ENCODE peak calls at places on chromosomes 12 and 14, in four cellular contexts. One of them, this sample, is unnamed.

GRCh38 chr14:44803239-44803905 is 158.4 kb downstream of the KLHL28 start:
- DNase-seq in IMR-90: peak
- DNase-seq in neuronal stem cell: peak
- DNase-seq in H1: no peak
- DNase-seq in this sample: peak

GRCh38 chr14:100692859-100693558 is 33.7 kb upstream of the DLK1 start:
- DNase-seq in IMR-90: peak
- DNase-seq in H1: no peak
- DNase-seq in neuronal stem cell: no peak
- DNase-seq in this sample: peak

GRCh38 chr14:69822456-69822855 is 25.4 kb upstream of the SLC10A1 start:
- DNase-seq in neuronal stem cell: no peak
- DNase-seq in H1: no peak
- DNase-seq in IMR-90: no peak
- DNase-seq in this sample: no peak

GRCh38 chr12:120598674-120599463 is 17.7 kb upstream of the POP5 start:
- DNase-seq in IMR-90: peak
- DNase-seq in neuronal stem cell: no peak
- DNase-seq in H1: no peak
- DNase-seq in this sample: peak

GRCh38 chr12:10557329-10557728 is 51.6 kb downstream of the EIF2S3B start:
- DNase-seq in neuronal stem cell: no peak
- DNase-seq in H1: no peak
- DNase-seq in IMR-90: no peak
- DNase-seq in this sample: no peak

GRCh38 chr14:60723218-60724079 is 702 bp downstream of the SIX4 start:
- DNase-seq in H1: peak
- DNase-seq in IMR-90: peak
- DNase-seq in neuronal stem cell: peak
- DNase-seq in this sample: peak

GRCh38 chr14:83816755-83817154 is 1713.2 kb upstream of the FLRT2 start:
- DNase-seq in IMR-90: peak
- DNase-seq in neuronal stem cell: no peak
- DNase-seq in H1: no peak
- DNase-seq in this sample: peak

GRCh38 chr12:31961137-31961536 is 1.9 kb downstream of the RESF1 start:
- DNase-seq in H1: no peak
- DNase-seq in IMR-90: no peak
- DNase-seq in neuronal stem cell: no peak
- DNase-seq in this sample: no peak

GRCh38 chr12:10448236-10448635 is 4.9 kb downstream of the KLRC1 start:
- DNase-seq in neuronal stem cell: no peak
- DNase-seq in IMR-90: no peak
- DNase-seq in H1: no peak
- DNase-seq in this sample: no peak

GRCh38 chr12:34333337-34333736 is 311.0 kb downstream of the ALG10 start:
- DNase-seq in H1: no peak
- DNase-seq in neuronal stem cell: no peak
- DNase-seq in IMR-90: no peak
- DNase-seq in this sample: no peak

GRCh38 chr14:98369344-98369743 is 902.7 kb downstream of the BCL11B start:
- DNase-seq in neuronal stem cell: no peak
- DNase-seq in H1: no peak
- DNase-seq in IMR-90: no peak
- DNase-seq in this sample: no peak

GRCh38 chr14:69441948-69442347 is 42.6 kb upstream of the PLEKHD1 start:
- DNase-seq in IMR-90: no peak
- DNase-seq in neuronal stem cell: no peak
- DNase-seq in H1: no peak
- DNase-seq in this sample: no peak

GRCh38 chr12:124057691-124058090 is 84.7 kb downstream of the ZNF664 start:
- DNase-seq in IMR-90: no peak
- DNase-seq in H1: no peak
- DNase-seq in neuronal stem cell: no peak
- DNase-seq in this sample: no peak

GRCh38 chr12:1213205-1213604 is 222.2 kb downstream of the ERC1 start:
- DNase-seq in neuronal stem cell: no peak
- DNase-seq in H1: no peak
- DNase-seq in IMR-90: no peak
- DNase-seq in this sample: no peak

GRCh38 chr14:78721756-78722455 is 551.7 kb downstream of the NRXN3 start:
- DNase-seq in IMR-90: no peak
- DNase-seq in neuronal stem cell: no peak
- DNase-seq in H1: no peak
- DNase-seq in this sample: no peak

GRCh38 chr12:119154435-119154818 is 24.3 kb upstream of the HSPB8 start:
- DNase-seq in neuronal stem cell: peak
- DNase-seq in H1: peak
- DNase-seq in IMR-90: no peak
- DNase-seq in this sample: peak

GRCh38 chr12:102061096-102061555 is 665 bp downstream of the WASHC3 start:
- DNase-seq in neuronal stem cell: no peak
- DNase-seq in H1: no peak
- DNase-seq in IMR-90: peak
- DNase-seq in this sample: peak

GRCh38 chr14:73236157-73236556 is 1.1 kb upstream of the PAPLN start:
- DNase-seq in H1: peak
- DNase-seq in IMR-90: no peak
- DNase-seq in neuronal stem cell: no peak
- DNase-seq in this sample: no peak

GRCh38 chr14:64294672-64295413 is 672 bp upstream of the ESR2 start:
- DNase-seq in neuronal stem cell: peak
- DNase-seq in IMR-90: peak
- DNase-seq in H1: peak
- DNase-seq in this sample: peak

GRCh38 chr14:31998220-31998559 is 78.9 kb upstream of the ARHGAP5 start:
- DNase-seq in IMR-90: no peak
- DNase-seq in H1: no peak
- DNase-seq in neuronal stem cell: no peak
- DNase-seq in this sample: no peak

GRCh38 chr12:39077226-39077625 is 171.8 kb upstream of the CPNE8 start:
- DNase-seq in neuronal stem cell: no peak
- DNase-seq in IMR-90: no peak
- DNase-seq in H1: no peak
- DNase-seq in this sample: no peak

GRCh38 chr12:67222302-67222701 is 46.9 kb upstream of the CAND1 start:
- DNase-seq in H1: no peak
- DNase-seq in neuronal stem cell: no peak
- DNase-seq in IMR-90: peak
- DNase-seq in this sample: peak

GRCh38 chr12:85509857-85510256 is 229.8 kb downstream of the ALX1 start:
- DNase-seq in IMR-90: no peak
- DNase-seq in H1: no peak
- DNase-seq in neuronal stem cell: no peak
- DNase-seq in this sample: no peak
- H2BK5ac ChIP-seq in IMR-90: no peak
- H2BK5ac ChIP-seq in H1: no peak
- H2BK5ac ChIP-seq in neuronal stem cell: no peak
- H2BK5ac ChIP-seq in this sample: no peak

DNA sequence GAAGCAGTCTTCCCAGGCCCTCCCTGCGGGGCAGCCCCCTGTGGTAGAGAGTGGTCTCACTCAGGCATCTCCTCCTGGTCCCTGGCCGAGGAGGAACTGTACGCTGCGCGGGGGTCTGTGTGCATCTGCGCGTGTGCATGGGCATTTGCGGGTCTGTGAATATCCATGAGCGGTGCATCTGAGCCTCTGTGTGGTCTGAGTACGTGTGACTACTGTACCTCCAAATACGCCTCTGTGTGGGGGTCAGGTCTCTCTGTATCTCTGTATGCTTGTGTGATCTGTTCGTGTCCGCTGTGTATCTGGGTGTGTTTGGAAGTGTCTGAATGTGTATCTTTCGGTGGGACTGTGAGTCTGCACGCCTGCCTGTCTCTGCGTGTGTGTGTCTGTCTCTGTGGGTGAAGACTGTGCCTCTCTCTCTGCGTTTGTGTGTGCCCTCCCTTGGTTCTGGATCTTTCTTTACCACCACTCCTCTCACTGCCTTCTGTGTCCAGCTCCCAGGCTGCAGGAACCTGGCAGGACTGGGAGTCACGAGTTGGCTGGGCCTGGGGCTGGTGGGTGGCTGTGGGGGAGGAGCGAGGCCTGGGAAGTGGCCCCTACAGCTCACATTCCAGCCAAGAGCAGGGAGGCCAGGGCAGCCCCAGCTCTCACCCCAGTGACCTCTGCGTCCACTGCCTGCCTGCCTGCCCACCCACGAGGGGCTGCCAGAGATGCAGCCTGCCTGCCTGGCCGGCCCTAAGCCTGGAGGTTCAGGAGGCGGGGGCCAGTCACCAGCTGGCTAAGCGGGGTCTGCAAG is 1.1 kb upstream of the PGF start:
- DNase-seq in neuronal stem cell: no peak
- DNase-seq in IMR-90: no peak
- DNase-seq in H1: no peak
- DNase-seq in this sample: no peak
- H2BK5ac ChIP-seq in neuronal stem cell: peak
- H2BK5ac ChIP-seq in IMR-90: no peak
- H2BK5ac ChIP-seq in H1: peak
- H2BK5ac ChIP-seq in this sample: no peak

DNA sequence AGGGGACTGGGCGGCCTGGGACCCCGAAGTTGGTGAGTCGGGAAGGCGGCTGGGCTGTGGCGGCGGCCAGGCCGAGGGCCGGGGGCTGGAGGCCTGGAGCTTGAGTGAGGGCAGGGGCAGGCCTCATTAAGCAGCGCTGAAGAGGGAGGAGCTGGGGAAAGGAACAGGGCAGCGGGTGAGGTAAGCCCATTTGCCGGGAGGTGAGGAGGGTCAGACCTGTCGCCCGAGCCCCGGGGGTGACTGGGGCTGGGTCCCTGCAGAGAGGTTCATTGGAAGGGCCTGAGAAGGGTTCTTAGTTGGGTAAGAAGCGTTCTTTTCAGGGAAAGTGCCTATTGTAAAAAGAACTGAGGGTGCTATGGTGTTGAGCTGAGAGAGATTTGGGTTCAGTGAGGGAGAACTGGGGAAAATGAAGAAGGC is 438 bp downstream of the RAB5B start:
- DNase-seq in IMR-90: peak
- DNase-seq in neuronal stem cell: no peak
- DNase-seq in H1: no peak
- DNase-seq in this sample: peak
- H2BK5ac ChIP-seq in IMR-90: peak
- H2BK5ac ChIP-seq in neuronal stem cell: peak
- H2BK5ac ChIP-seq in H1: peak
- H2BK5ac ChIP-seq in this sample: peak

GRCh38 chr12:100199347-100200136 is 1.1 kb upstream of the ACTR6 start:
- DNase-seq in neuronal stem cell: peak
- DNase-seq in H1: peak
- DNase-seq in IMR-90: no peak
- DNase-seq in this sample: no peak

GRCh38 chr12:100199023-100199346 is 1.6 kb upstream of the ACTR6 start:
- DNase-seq in H1: no peak
- DNase-seq in IMR-90: no peak
- DNase-seq in neuronal stem cell: no peak
- DNase-seq in this sample: no peak

GRCh38 chr12:100201604-100202423 is 1.2 kb downstream of the ACTR6 start:
- DNase-seq in H1: no peak
- DNase-seq in IMR-90: no peak
- DNase-seq in neuronal stem cell: no peak
- DNase-seq in this sample: no peak

GRCh38 chr12:100197486-100197885 is 3.1 kb upstream of the ACTR6 start:
- DNase-seq in IMR-90: no peak
- DNase-seq in H1: no peak
- DNase-seq in neuronal stem cell: no peak
- DNase-seq in this sample: no peak

GRCh38 chr12:100200450-100201181 is at the start of gene ACTR6:
- DNase-seq in neuronal stem cell: peak
- DNase-seq in H1: peak
- DNase-seq in IMR-90: peak
- DNase-seq in this sample: peak
- H2BK5ac ChIP-seq in neuronal stem cell: peak
- H2BK5ac ChIP-seq in H1: peak
- H2BK5ac ChIP-seq in IMR-90: peak
- H2BK5ac ChIP-seq in this sample: no peak

DNA sequence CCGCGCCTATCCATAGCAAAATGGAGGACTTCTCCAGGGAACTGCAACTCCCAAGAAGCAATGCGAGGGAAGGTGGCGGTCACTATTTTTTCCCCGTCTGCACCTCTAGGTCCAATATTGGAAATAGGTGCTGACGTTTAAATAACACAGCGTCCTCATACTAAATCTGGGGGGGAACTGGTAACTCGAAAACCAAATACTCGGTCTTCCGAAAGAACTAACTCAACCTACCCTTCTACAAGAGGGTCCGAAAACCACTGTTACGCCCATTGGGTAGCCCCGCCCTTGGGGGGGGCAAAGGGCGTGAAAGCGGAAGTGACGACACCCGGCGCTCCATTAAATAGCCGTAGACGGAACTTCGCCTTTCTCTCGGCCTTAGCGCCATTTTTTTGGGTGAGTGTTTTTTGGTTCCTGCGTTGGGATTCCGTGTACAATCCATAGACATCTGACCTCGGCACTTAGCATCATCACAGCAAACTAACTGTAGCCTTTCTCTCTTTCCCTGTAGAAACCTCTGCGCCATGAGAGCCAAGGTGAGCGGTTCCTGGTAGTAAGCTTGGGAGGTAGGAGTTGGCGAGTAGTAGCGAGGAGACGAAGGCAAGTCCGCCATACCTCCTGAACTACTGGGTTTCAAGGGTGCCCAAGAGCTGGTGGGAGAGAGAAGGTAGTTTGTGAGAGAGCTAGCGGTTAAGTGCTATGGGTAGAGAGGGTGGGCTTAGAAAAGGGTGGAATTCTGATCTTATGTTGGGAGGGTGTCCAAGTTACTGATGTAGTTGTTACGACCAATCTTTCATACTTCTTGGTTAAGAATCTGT is at the start of gene RPL41:
- DNase-seq in H1: peak
- DNase-seq in neuronal stem cell: peak
- DNase-seq in IMR-90: peak
- DNase-seq in this sample: peak
- H2BK5ac ChIP-seq in H1: peak
- H2BK5ac ChIP-seq in neuronal stem cell: no peak
- H2BK5ac ChIP-seq in IMR-90: peak
- H2BK5ac ChIP-seq in this sample: peak

DNA sequence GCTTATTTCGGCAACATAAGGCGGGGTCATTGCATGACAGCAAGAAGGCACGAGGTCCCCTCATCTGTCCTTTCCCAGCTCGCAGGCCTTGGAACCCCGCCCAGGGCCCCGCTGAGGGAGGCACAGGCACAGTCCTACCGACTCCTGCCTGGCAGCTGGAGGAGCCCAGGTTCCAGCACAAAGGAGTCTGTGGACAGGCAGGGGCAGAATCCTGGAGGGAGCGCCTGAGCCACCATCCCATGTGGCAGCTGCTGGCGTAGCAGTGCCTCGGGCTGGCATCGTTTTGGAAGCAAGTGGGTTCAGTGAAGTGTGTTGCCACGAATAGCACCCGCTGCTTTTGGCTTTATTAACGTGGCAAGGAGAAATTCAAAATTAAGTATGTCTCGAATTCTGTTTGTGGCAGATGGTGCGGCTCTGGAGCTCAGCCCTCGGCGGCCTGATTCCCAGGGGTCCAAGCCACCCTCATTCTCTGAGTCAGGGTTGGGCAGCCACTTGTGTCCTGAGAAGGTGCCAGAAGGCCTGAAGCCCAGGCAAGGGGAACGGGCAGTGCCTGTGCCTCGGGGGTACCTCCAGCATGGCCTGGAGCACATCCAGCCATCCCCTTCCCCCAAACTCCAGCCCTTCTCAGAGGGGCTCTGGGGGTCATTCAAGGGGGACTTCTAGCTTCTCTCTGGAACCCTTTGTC is 35.9 kb downstream of the SLC8B1 start:
- DNase-seq in H1: no peak
- DNase-seq in IMR-90: no peak
- DNase-seq in neuronal stem cell: no peak
- DNase-seq in this sample: no peak
- H2BK5ac ChIP-seq in H1: peak
- H2BK5ac ChIP-seq in IMR-90: no peak
- H2BK5ac ChIP-seq in neuronal stem cell: no peak
- H2BK5ac ChIP-seq in this sample: no peak

GRCh38 chr12:69443916-69444315 is 26.3 kb upstream of the FRS2 start:
- DNase-seq in IMR-90: no peak
- DNase-seq in H1: no peak
- DNase-seq in neuronal stem cell: no peak
- DNase-seq in this sample: no peak
- H2BK5ac ChIP-seq in IMR-90: no peak
- H2BK5ac ChIP-seq in H1: no peak
- H2BK5ac ChIP-seq in neuronal stem cell: no peak
- H2BK5ac ChIP-seq in this sample: no peak

This sample was measured in mesenchymal stem cell.